ENCODE peak calls at places on chromosome 14, in eight cellular contexts. M is right lobe of liver, W is stomach, P is DND-41, O is adipocyte, K is skeletal muscle cell, J is foreskin fibroblast, X is mesendoderm. G is an unnamed sample.

GRCh38 chr14:20857630-20858261 is 33.4 kb upstream of the RNASE3 start:
- DNase-seq in M (peak; percentile 74), W (peak; percentile 77), P (peak; percentile 70), O (peak; percentile 83), K (no peak), J (peak; percentile 19), X (peak; percentile 58), G (peak; percentile 90)

GRCh38 chr14:100306506-100307214 is 416 bp upstream of the SLC25A29 start:
- DNase-seq in M (peak; percentile 93), W (peak; percentile 90), P (peak; percentile 86), O (peak; percentile 97), K (peak; percentile 53), J (peak; percentile 83), X (peak; percentile 94), G (peak; percentile 96)

GRCh38 chr14:83300454-83301064 is 1766.9 kb upstream of the SEL1L start:
- DNase-seq in M (no peak), W (no peak), P (no peak), O (peak; percentile 76), K (no peak), J (no peak), X (peak; percentile 50), G (no peak)

GRCh38 chr14:33634631-33635030 is 316.2 kb downstream of the EGLN3 start:
- DNase-seq in M (no peak), W (no peak), P (no peak), O (no peak), K (no peak), J (peak; percentile 1), X (no peak), G (no peak)

GRCh38 chr14:99136401-99136800 is 135.6 kb downstream of the BCL11B start:
- DNase-seq in M (peak; percentile 15), W (peak; percentile 3), P (no peak), O (no peak), K (no peak), J (no peak), X (no peak), G (no peak)

GRCh38 chr14:103641181-103641580 is 12.2 kb downstream of the KLC1 start:
- DNase-seq in M (no peak), W (no peak), P (no peak), O (no peak), K (no peak), J (peak; percentile 49), X (no peak), G (no peak)

GRCh38 chr14:20624495-20625070 is 16.9 kb downstream of the OR6S1 start:
- DNase-seq in M (no peak), W (peak; percentile 75), P (no peak), O (peak; percentile 68), K (no peak), J (peak; percentile 62), X (peak; percentile 95), G (peak; percentile 91)

GRCh38 chr14:23787436-23787835 is 151.3 kb downstream of the DHRS2 start:
- DNase-seq in M (no peak), W (no peak), P (no peak), O (no peak), K (no peak), J (no peak), X (no peak), G (no peak)

GRCh38 chr14:40574780-40575179 is 1031.9 kb upstream of the LRFN5 start:
- DNase-seq in M (no peak), W (no peak), P (no peak), O (no peak), K (no peak), J (no peak), X (peak; percentile 58), G (no peak)

GRCh38 chr14:73729556-73730265 is 15.5 kb upstream of the PNMA1 start:
- DNase-seq in M (peak; percentile 42), W (no peak), P (no peak), O (no peak), K (no peak), J (no peak), X (no peak), G (no peak)

GRCh38 chr14:23294734-23295561 is 7.7 kb downstream of the PPP1R3E start:
- DNase-seq in M (no peak), W (peak; percentile 50), P (peak; percentile 63), O (peak; percentile 86), K (no peak), J (peak; percentile 40), X (peak; percentile 65), G (no peak)

GRCh38 chr14:50000215-50001145 is 107.6 kb downstream of the ARF6 start:
- DNase-seq in M (peak; percentile 53), W (peak; percentile 56), P (peak; percentile 88), O (peak; percentile 93), K (no peak), J (peak; percentile 96), X (peak; percentile 93), G (peak; percentile 92)

GRCh38 chr14:78985668-78986073 is 815.5 kb downstream of the NRXN3 start:
- DNase-seq in M (no peak), W (no peak), P (no peak), O (peak; percentile 15), K (peak; percentile 10), J (no peak), X (peak; percentile 90), G (no peak)

GRCh38 chr14:77804592-77804991 is 4.7 kb downstream of the ADCK1 start:
- DNase-seq in M (no peak), W (no peak), P (no peak), O (no peak), K (no peak), J (no peak), X (peak; percentile 49), G (no peak)

GRCh38 chr14:94679106-94679819 is 67.1 kb downstream of the SERPINA3 start:
- DNase-seq in M (peak; percentile 28), W (peak; percentile 19), P (no peak), O (no peak), K (no peak), J (no peak), X (no peak), G (peak; percentile 12)

GRCh38 chr14:97381309-97381708 is 584.1 kb downstream of the VRK1 start:
- DNase-seq in M (no peak), W (no peak), P (no peak), O (no peak), K (no peak), J (no peak), X (no peak), G (no peak)

DNA sequence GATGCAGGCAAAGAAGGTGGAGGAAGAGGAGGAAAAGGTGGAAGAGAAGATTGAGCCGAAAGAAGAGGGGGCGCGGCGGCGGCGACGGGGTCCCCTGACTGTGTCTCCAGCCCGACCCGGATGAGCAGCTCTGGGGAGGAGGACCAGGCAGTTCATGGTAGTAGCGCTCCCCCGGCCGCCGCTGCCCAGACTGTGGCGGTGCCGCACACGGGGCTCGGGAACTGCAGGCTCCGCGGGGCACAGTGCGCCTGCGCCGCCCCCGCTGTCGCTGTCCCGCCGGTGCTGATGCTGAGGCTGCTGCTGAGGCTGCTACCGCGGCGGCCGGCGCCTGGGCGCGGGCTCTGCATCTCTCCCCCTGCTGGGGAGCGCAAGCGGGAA is at the start of gene KCNH5:
- DNase-seq in M (no peak), W (no peak), P (no peak), O (peak; percentile 79), K (no peak), J (peak; percentile 12), X (peak; percentile 85), G (no peak)
- H3K4me3 ChIP-seq in M (no peak within 1 kb of the TSS), W (peak within 1 kb of the TSS; percentile 28), P (no peak within 1 kb of the TSS), O (peak within 1 kb of the TSS; percentile 24), K (peak within 1 kb of the TSS; percentile 30), J (peak within 1 kb of the TSS; percentile 59), X (peak within 1 kb of the TSS; percentile 65), G (peak within 1 kb of the TSS; percentile 7)

GRCh38 chr14:95872777-95873176 is 3.9 kb upstream of the TUNAR start:
- DNase-seq in M (no peak), W (no peak), P (no peak), O (no peak), K (no peak), J (no peak), X (no peak), G (no peak)

GRCh38 chr14:95877633-95878032 is 1.0 kb downstream of the TUNAR start:
- DNase-seq in M (no peak), W (no peak), P (no peak), O (no peak), K (no peak), J (no peak), X (no peak), G (no peak)

GRCh38 chr14:95875831-95876768 is 532 bp upstream of the TUNAR start:
- DNase-seq in M (no peak), W (no peak), P (no peak), O (no peak), K (no peak), J (no peak), X (peak; percentile 71), G (no peak)

GRCh38 chr14:95871531-95871930 is 5.1 kb upstream of the TUNAR start:
- DNase-seq in M (no peak), W (no peak), P (no peak), O (no peak), K (no peak), J (no peak), X (no peak), G (no peak)

GRCh38 chr14:95876769-95877490 is at the start of gene TUNAR:
- DNase-seq in M (no peak), W (no peak), P (no peak), O (no peak), K (no peak), J (no peak), X (peak; percentile 62), G (no peak)
- H3K4me3 ChIP-seq in M (peak within 1 kb of the TSS; percentile 7), W (peak within 1 kb of the TSS; percentile 7), P (no peak within 1 kb of the TSS), O (no peak within 1 kb of the TSS), K (no peak within 1 kb of the TSS), J (no peak within 1 kb of the TSS), X (peak within 1 kb of the TSS; percentile 43), G (no peak within 1 kb of the TSS)

GRCh38 chr14:52860910-52861309 is 69.5 kb upstream of the GNPNAT1 start:
- DNase-seq in M (no peak), W (no peak), P (no peak), O (no peak), K (no peak), J (no peak), X (no peak), G (no peak)
- H3K4me3 ChIP-seq in M (no peak overlapping the region), W (no peak overlapping the region), P (no peak overlapping the region), O (no peak overlapping the region), K (no peak overlapping the region), J (no peak overlapping the region), X (no peak overlapping the region), G (no peak overlapping the region)

GRCh38 chr14:61462566-61463195 is 141.3 kb downstream of the PRKCH start:
- DNase-seq in M (peak; percentile 10), W (no peak), P (no peak), O (peak; percentile 73), K (peak; percentile 85), J (peak; percentile 90), X (no peak), G (no peak)
- H3K4me3 ChIP-seq in M (no peak overlapping the region), W (no peak overlapping the region), P (no peak overlapping the region), O (peak overlapping the region; percentile 7), K (peak overlapping the region; percentile 13), J (no peak overlapping the region), X (no peak overlapping the region), G (no peak overlapping the region)

G was measured in spleen.